ENCODE peak calls at places on chromosomes 1 and 21, in five cellular contexts. One of them, this sample, is unnamed.

GRCh38 chr1:204971700-204972336 is 71.2 kb upstream of the CNTN2 start:
- DNase-seq in NCI-H1092 treated with DMSO at 0.1 percent for 48 hours: no peak
- DNase-seq in osteocyte: no peak
- DNase-seq in DMS153: no peak
- DNase-seq in HS-27A: peak
- DNase-seq in this sample: no peak

GRCh38 chr1:27724961-27725373 is 794 bp upstream of the FAM76A start:
- DNase-seq in DMS153: peak
- DNase-seq in HS-27A: no peak
- DNase-seq in osteocyte: no peak
- DNase-seq in NCI-H1092 treated with DMSO at 0.1 percent for 48 hours: peak
- DNase-seq in this sample: no peak

GRCh38 chr1:36187800-36188593 is 32.0 kb downstream of the MAP7D1 start:
- DNase-seq in DMS153: peak
- DNase-seq in NCI-H1092 treated with DMSO at 0.1 percent for 48 hours: peak
- DNase-seq in HS-27A: peak
- DNase-seq in osteocyte: peak
- DNase-seq in this sample: peak

GRCh38 chr1:26799479-26800133 is 11.9 kb downstream of the PIGV start:
- DNase-seq in HS-27A: no peak
- DNase-seq in DMS153: no peak
- DNase-seq in osteocyte: no peak
- DNase-seq in NCI-H1092 treated with DMSO at 0.1 percent for 48 hours: peak
- DNase-seq in this sample: peak

GRCh38 chr1:234772345-234773147 is 162.6 kb upstream of the IRF2BP2 start:
- DNase-seq in DMS153: peak
- DNase-seq in HS-27A: peak
- DNase-seq in NCI-H1092 treated with DMSO at 0.1 percent for 48 hours: no peak
- DNase-seq in osteocyte: peak
- DNase-seq in this sample: peak

GRCh38 chr1:154222518-154222917 is 1.8 kb downstream of the UBAP2L start:
- DNase-seq in osteocyte: no peak
- DNase-seq in NCI-H1092 treated with DMSO at 0.1 percent for 48 hours: no peak
- DNase-seq in DMS153: no peak
- DNase-seq in HS-27A: no peak
- DNase-seq in this sample: no peak

GRCh38 chr21:18350216-18350615 is 53.4 kb downstream of the TMPRSS15 start:
- DNase-seq in osteocyte: no peak
- DNase-seq in DMS153: no peak
- DNase-seq in NCI-H1092 treated with DMSO at 0.1 percent for 48 hours: no peak
- DNase-seq in HS-27A: no peak
- DNase-seq in this sample: peak

GRCh38 chr1:216293673-216294072 is 129.6 kb downstream of the USH2A start:
- DNase-seq in NCI-H1092 treated with DMSO at 0.1 percent for 48 hours: no peak
- DNase-seq in DMS153: no peak
- DNase-seq in HS-27A: no peak
- DNase-seq in osteocyte: no peak
- DNase-seq in this sample: no peak

GRCh38 chr1:180173952-180174351 is 19.3 kb downstream of the QSOX1 start:
- DNase-seq in NCI-H1092 treated with DMSO at 0.1 percent for 48 hours: peak
- DNase-seq in HS-27A: no peak
- DNase-seq in DMS153: no peak
- DNase-seq in osteocyte: no peak
- DNase-seq in this sample: peak

GRCh38 chr1:237261198-237261597 is 219.2 kb downstream of the RYR2 start:
- DNase-seq in DMS153: no peak
- DNase-seq in osteocyte: no peak
- DNase-seq in NCI-H1092 treated with DMSO at 0.1 percent for 48 hours: no peak
- DNase-seq in HS-27A: no peak
- DNase-seq in this sample: no peak

GRCh38 chr1:160191756-160192155 is 1.4 kb downstream of the CASQ1 start:
- DNase-seq in osteocyte: no peak
- DNase-seq in NCI-H1092 treated with DMSO at 0.1 percent for 48 hours: no peak
- DNase-seq in HS-27A: no peak
- DNase-seq in DMS153: no peak
- DNase-seq in this sample: no peak

GRCh38 chr1:191592111-191592510 is 566.2 kb upstream of the RGS18 start:
- DNase-seq in DMS153: no peak
- DNase-seq in HS-27A: no peak
- DNase-seq in NCI-H1092 treated with DMSO at 0.1 percent for 48 hours: no peak
- DNase-seq in osteocyte: no peak
- DNase-seq in this sample: no peak

GRCh38 chr21:36626791-36627190 is 72.1 kb upstream of the SIM2 start:
- DNase-seq in osteocyte: no peak
- DNase-seq in HS-27A: no peak
- DNase-seq in NCI-H1092 treated with DMSO at 0.1 percent for 48 hours: no peak
- DNase-seq in DMS153: no peak
- DNase-seq in this sample: no peak

GRCh38 chr1:117670996-117671780 is 65.3 kb downstream of the TENT5C start:
- DNase-seq in HS-27A: no peak
- DNase-seq in osteocyte: peak
- DNase-seq in NCI-H1092 treated with DMSO at 0.1 percent for 48 hours: no peak
- DNase-seq in DMS153: no peak
- DNase-seq in this sample: no peak

GRCh38 chr1:186236921-186237320 is 138.1 kb downstream of the TPR start:
- DNase-seq in NCI-H1092 treated with DMSO at 0.1 percent for 48 hours: no peak
- DNase-seq in HS-27A: peak
- DNase-seq in osteocyte: no peak
- DNase-seq in DMS153: no peak
- DNase-seq in this sample: peak

GRCh38 chr1:219701453-219701852 is 88.5 kb upstream of the ZC3H11B start:
- DNase-seq in osteocyte: no peak
- DNase-seq in NCI-H1092 treated with DMSO at 0.1 percent for 48 hours: no peak
- DNase-seq in DMS153: no peak
- DNase-seq in HS-27A: no peak
- DNase-seq in this sample: no peak

GRCh38 chr1:66930823-66931174 is 6.0 kb downstream of the MIER1 start:
- DNase-seq in NCI-H1092 treated with DMSO at 0.1 percent for 48 hours: no peak
- DNase-seq in osteocyte: no peak
- DNase-seq in HS-27A: no peak
- DNase-seq in DMS153: no peak
- DNase-seq in this sample: no peak

GRCh38 chr1:232012773-232013386 is 386.3 kb downstream of the DISC1 start:
- DNase-seq in DMS153: peak
- DNase-seq in NCI-H1092 treated with DMSO at 0.1 percent for 48 hours: peak
- DNase-seq in osteocyte: no peak
- DNase-seq in HS-27A: no peak
- DNase-seq in this sample: peak

GRCh38 chr21:35594905-35595304 is 465.4 kb downstream of the SETD4 start:
- DNase-seq in NCI-H1092 treated with DMSO at 0.1 percent for 48 hours: no peak
- DNase-seq in DMS153: no peak
- DNase-seq in HS-27A: no peak
- DNase-seq in osteocyte: no peak
- DNase-seq in this sample: no peak

GRCh38 chr1:228801068-228801467 is 65.8 kb downstream of the RHOU start:
- DNase-seq in HS-27A: no peak
- DNase-seq in NCI-H1092 treated with DMSO at 0.1 percent for 48 hours: no peak
- DNase-seq in DMS153: no peak
- DNase-seq in osteocyte: no peak
- DNase-seq in this sample: no peak

GRCh38 chr21:45818904-45819285 is 162.7 kb upstream of the COL6A1 start:
- DNase-seq in NCI-H1092 treated with DMSO at 0.1 percent for 48 hours: no peak
- DNase-seq in osteocyte: peak
- DNase-seq in DMS153: no peak
- DNase-seq in HS-27A: peak
- DNase-seq in this sample: peak

GRCh38 chr1:240232548-240232947 is 140.9 kb downstream of the FMN2 start:
- DNase-seq in DMS153: no peak
- DNase-seq in HS-27A: no peak
- DNase-seq in osteocyte: no peak
- DNase-seq in NCI-H1092 treated with DMSO at 0.1 percent for 48 hours: no peak
- DNase-seq in this sample: peak

This sample was measured in astrocyte of the cerebellum.